ENCODE peak calls at places on chromosomes 2 and 18, in five cellular contexts. One of them, this sample, is unnamed.
A peak's percentile ranks its signal among the peaks of the same experiment; 100 is the strongest.

GRCh38 chr18:24809173-24809955 is 348.9 kb downstream of the HRH4 start:
- DNase-seq in OCI-LY7: no peak
- DNase-seq in GM23248: no peak
- DNase-seq in MM.1S: no peak
- DNase-seq in HCT116: no peak
- DNase-seq in this sample: no peak

GRCh38 chr2:62672601-62673000 is 32.9 kb upstream of the EHBP1 start:
- DNase-seq in OCI-LY7: no peak
- DNase-seq in GM23248: peak; percentile 53
- DNase-seq in MM.1S: no peak
- DNase-seq in HCT116: no peak
- DNase-seq in this sample: peak; percentile 56

GRCh38 chr18:35875566-35875965 is 96.9 kb upstream of the RMP24 start:
- DNase-seq in OCI-LY7: no peak
- DNase-seq in GM23248: no peak
- DNase-seq in MM.1S: no peak
- DNase-seq in HCT116: no peak
- DNase-seq in this sample: no peak

GRCh38 chr2:222256250-222256649 is 42.5 kb downstream of the PAX3 start:
- DNase-seq in OCI-LY7: no peak
- DNase-seq in GM23248: no peak
- DNase-seq in MM.1S: no peak
- DNase-seq in HCT116: no peak
- DNase-seq in this sample: no peak

GRCh38 chr2:96538487-96539214 is 2.1 kb downstream of the ARID5A start:
- DNase-seq in OCI-LY7: no peak
- DNase-seq in GM23248: peak; percentile 66
- DNase-seq in MM.1S: peak; percentile 90
- DNase-seq in HCT116: no peak
- DNase-seq in this sample: peak; percentile 63

GRCh38 chr2:70070557-70071268 is 16.6 kb upstream of the PCBP1 start:
- DNase-seq in OCI-LY7: peak; percentile 88
- DNase-seq in GM23248: peak; percentile 92
- DNase-seq in MM.1S: peak; percentile 87
- DNase-seq in HCT116: peak; percentile 69
- DNase-seq in this sample: peak; percentile 88

GRCh38 chr2:175373001-175373727 is 191.7 kb upstream of the ATP5MC3 start:
- DNase-seq in OCI-LY7: no peak
- DNase-seq in GM23248: peak; percentile 84
- DNase-seq in MM.1S: no peak
- DNase-seq in HCT116: no peak
- DNase-seq in this sample: no peak

GRCh38 chr2:109290887-109291675 is 162.1 kb downstream of the SH3RF3 start:
- DNase-seq in OCI-LY7: no peak
- DNase-seq in GM23248: peak; percentile 33
- DNase-seq in MM.1S: no peak
- DNase-seq in HCT116: no peak
- DNase-seq in this sample: no peak

GRCh38 chr2:18950598-18950933 is 361.2 kb upstream of the NT5C1B start:
- DNase-seq in OCI-LY7: no peak
- DNase-seq in GM23248: peak; percentile 6
- DNase-seq in MM.1S: no peak
- DNase-seq in HCT116: no peak
- DNase-seq in this sample: peak; percentile 15

GRCh38 chr18:66560092-66560491 is 43.8 kb downstream of the CDH19 start:
- DNase-seq in OCI-LY7: no peak
- DNase-seq in GM23248: peak; percentile 9
- DNase-seq in MM.1S: peak; percentile 43
- DNase-seq in HCT116: no peak
- DNase-seq in this sample: peak; percentile 25

GRCh38 chr2:172931256-172931894 is 144.3 kb upstream of the MAP3K20 start:
- DNase-seq in OCI-LY7: no peak
- DNase-seq in GM23248: peak; percentile 6
- DNase-seq in MM.1S: no peak
- DNase-seq in HCT116: no peak
- DNase-seq in this sample: peak; percentile 13

GRCh38 chr2:216372761-216373291 is 543 bp upstream of the MARCHF4 start:
- DNase-seq in OCI-LY7: no peak
- DNase-seq in GM23248: peak; percentile 88
- DNase-seq in MM.1S: no peak
- DNase-seq in HCT116: no peak
- DNase-seq in this sample: no peak

GRCh38 chr2:206392118-206392517 is 51.2 kb upstream of the ADAM23 start:
- DNase-seq in OCI-LY7: peak; percentile 48
- DNase-seq in GM23248: peak; percentile 69
- DNase-seq in MM.1S: peak; percentile 65
- DNase-seq in HCT116: peak; percentile 46
- DNase-seq in this sample: peak; percentile 46

GRCh38 chr2:146068051-146068450 is 1548.1 kb upstream of the ZEB2 start:
- DNase-seq in OCI-LY7: no peak
- DNase-seq in GM23248: no peak
- DNase-seq in MM.1S: peak; percentile 38
- DNase-seq in HCT116: no peak
- DNase-seq in this sample: no peak
- TF ChIP-seq EZH2phosphoT487 in OCI-LY7: no peak
- TF ChIP-seq EZH2phosphoT487 in GM23248: no peak
- TF ChIP-seq EZH2phosphoT487 in MM.1S: no peak
- TF ChIP-seq EZH2phosphoT487 in HCT116: no peak
- TF ChIP-seq EZH2phosphoT487 in this sample: no peak

DNA sequence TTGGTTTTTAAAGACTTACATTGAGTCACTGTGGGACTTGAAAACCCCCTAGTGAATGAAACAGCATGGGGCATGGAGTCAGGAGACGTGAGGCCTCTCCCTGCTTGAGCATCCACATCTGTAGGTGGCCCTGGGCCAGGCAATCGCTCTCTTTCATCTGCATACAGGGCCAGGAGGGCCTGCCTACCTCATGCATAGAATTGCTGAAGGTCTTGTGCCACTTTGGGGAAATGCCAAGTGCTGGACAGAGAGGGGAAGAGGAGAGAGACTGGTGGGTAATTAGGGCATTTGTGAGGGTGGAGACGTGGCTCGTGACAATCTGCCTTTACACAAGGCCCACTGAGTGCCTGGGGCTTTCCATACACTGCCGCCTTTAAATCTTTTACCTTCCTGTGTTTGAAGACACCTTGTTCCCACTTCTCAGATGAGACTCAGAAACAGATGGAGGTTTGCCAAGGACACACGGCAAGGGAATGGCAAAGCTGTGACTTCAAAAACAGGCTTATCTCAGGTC is 322.2 kb upstream of the HS6ST1 start:
- DNase-seq in OCI-LY7: no peak
- DNase-seq in GM23248: no peak
- DNase-seq in MM.1S: no peak
- DNase-seq in HCT116: no peak
- DNase-seq in this sample: no peak
- H3K9me2 ChIP-seq in OCI-LY7: no peaks in the 10 kb centered on the region
- H3K9me2 ChIP-seq in GM23248: no peaks in the 10 kb centered on the region
- H3K9me2 ChIP-seq in MM.1S: no peaks in the 10 kb centered on the region
- H3K9me2 ChIP-seq in HCT116: no peaks in the 10 kb centered on the region
- H3K9me2 ChIP-seq in this sample: no peaks in the 10 kb centered on the region

GRCh38 chr2:241399941-241400922 is 44.1 kb downstream of the FARP2 start:
- DNase-seq in OCI-LY7: no peak
- DNase-seq in GM23248: no peak
- DNase-seq in MM.1S: no peak
- DNase-seq in HCT116: no peak
- DNase-seq in this sample: no peak
- TF ChIP-seq EZH2phosphoT487 in OCI-LY7: no peak
- TF ChIP-seq EZH2phosphoT487 in GM23248: no peak
- TF ChIP-seq EZH2phosphoT487 in MM.1S: no peak
- TF ChIP-seq EZH2phosphoT487 in HCT116: no peak
- TF ChIP-seq EZH2phosphoT487 in this sample: no peak

GRCh38 chr2:21467280-21467818 is 343.6 kb downstream of the TDRD15 start:
- DNase-seq in OCI-LY7: no peak
- DNase-seq in GM23248: no peak
- DNase-seq in MM.1S: peak; percentile 69
- DNase-seq in HCT116: no peak
- DNase-seq in this sample: no peak

GRCh38 chr2:21466528-21466927 is 342.8 kb downstream of the TDRD15 start:
- DNase-seq in OCI-LY7: no peak
- DNase-seq in GM23248: no peak
- DNase-seq in MM.1S: no peak
- DNase-seq in HCT116: no peak
- DNase-seq in this sample: no peak

GRCh38 chr2:21468609-21469008 is 344.8 kb downstream of the TDRD15 start:
- DNase-seq in OCI-LY7: no peak
- DNase-seq in GM23248: no peak
- DNase-seq in MM.1S: no peak
- DNase-seq in HCT116: no peak
- DNase-seq in this sample: no peak

GRCh38 chr2:21469158-21469557 is 345.4 kb downstream of the TDRD15 start:
- DNase-seq in OCI-LY7: no peak
- DNase-seq in GM23248: no peak
- DNase-seq in MM.1S: no peak
- DNase-seq in HCT116: no peak
- DNase-seq in this sample: no peak

GRCh38 chr2:21467910-21468309 is 344.1 kb downstream of the TDRD15 start:
- DNase-seq in OCI-LY7: no peak
- DNase-seq in GM23248: no peak
- DNase-seq in MM.1S: peak; percentile 49
- DNase-seq in HCT116: no peak
- DNase-seq in this sample: no peak
- H3K9me2 ChIP-seq in OCI-LY7: no peaks in the 10 kb centered on the region
- H3K9me2 ChIP-seq in GM23248: no peaks in the 10 kb centered on the region
- H3K9me2 ChIP-seq in MM.1S: no peaks in the 10 kb centered on the region
- H3K9me2 ChIP-seq in HCT116: no peaks in the 10 kb centered on the region
- H3K9me2 ChIP-seq in this sample: no peaks in the 10 kb centered on the region

GRCh38 chr2:240825476-240825875 is 5.5 kb upstream of the KIF1A start:
- DNase-seq in OCI-LY7: no peak
- DNase-seq in GM23248: no peak
- DNase-seq in MM.1S: no peak
- DNase-seq in HCT116: no peak
- DNase-seq in this sample: no peak
- TF ChIP-seq EZH2phosphoT487 in OCI-LY7: no peak
- TF ChIP-seq EZH2phosphoT487 in GM23248: no peak
- TF ChIP-seq EZH2phosphoT487 in MM.1S: no peak
- TF ChIP-seq EZH2phosphoT487 in HCT116: no peak
- TF ChIP-seq EZH2phosphoT487 in this sample: no peak

DNA sequence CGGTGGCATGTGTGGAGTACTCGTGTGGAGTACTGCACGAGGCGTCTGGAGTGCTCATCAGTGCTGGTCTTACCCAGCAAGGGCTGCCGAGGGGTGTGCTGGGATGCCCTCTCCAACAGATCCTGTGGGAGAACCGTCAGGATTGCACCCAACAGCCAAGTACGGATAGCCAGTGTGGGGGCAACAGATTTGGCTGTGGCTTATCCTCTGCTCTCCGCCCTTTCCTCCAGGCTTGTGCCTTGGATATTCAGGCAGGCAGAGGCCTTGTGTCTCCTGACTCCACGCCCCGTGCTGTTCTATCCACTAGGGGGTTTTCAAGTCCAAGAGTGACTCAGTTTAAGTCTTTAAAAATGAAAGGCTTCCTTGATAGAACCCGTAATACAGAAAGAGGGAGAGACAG is 321.0 kb upstream of the HS6ST1 start:
- DNase-seq in OCI-LY7: no peak
- DNase-seq in GM23248: peak; percentile 14
- DNase-seq in MM.1S: no peak
- DNase-seq in HCT116: no peak
- DNase-seq in this sample: no peak
- H3K9me2 ChIP-seq in OCI-LY7: no peaks in the 10 kb centered on the region
- H3K9me2 ChIP-seq in GM23248: no peaks in the 10 kb centered on the region
- H3K9me2 ChIP-seq in MM.1S: no peaks in the 10 kb centered on the region
- H3K9me2 ChIP-seq in HCT116: no peaks in the 10 kb centered on the region
- H3K9me2 ChIP-seq in this sample: no peaks in the 10 kb centered on the region

GRCh38 chr2:238231251-238231793 is 8.5 kb downstream of the HES6 start:
- DNase-seq in OCI-LY7: no peak
- DNase-seq in GM23248: peak; percentile 77
- DNase-seq in MM.1S: peak; percentile 77
- DNase-seq in HCT116: no peak
- DNase-seq in this sample: peak; percentile 83
- TF ChIP-seq EZH2phosphoT487 in OCI-LY7: no peak
- TF ChIP-seq EZH2phosphoT487 in GM23248: no peak
- TF ChIP-seq EZH2phosphoT487 in MM.1S: no peak
- TF ChIP-seq EZH2phosphoT487 in HCT116: no peak
- TF ChIP-seq EZH2phosphoT487 in this sample: no peak

This sample was measured in hepatocyte.